ENCODE peak calls at places on chromosomes 11 and 22, in seven cellular contexts. R is NCI-H1092 treated with DMSO at 0.1 percent for 48 hours, G is T47D, I is HCEC 1CT, Z is astrocyte of the cerebellum, Y is midbrain, P is lung. E is an unnamed sample.

GRCh38 chr22:21760640-21761039 is 25.0 kb upstream of the YPEL1 start:
- DNase-seq in R (no peak), G (no peak), I (peak; percentile 81), Z (peak; percentile 88), Y (no peak), P (no peak), E (no peak)

GRCh38 chr11:100639140-100639539 is 47.9 kb upstream of the ARHGAP42 start:
- DNase-seq in R (no peak), G (no peak), I (peak; percentile 62), Z (peak; percentile 26), Y (peak; percentile 32), P (no peak), E (peak; percentile 31)

GRCh38 chr11:114040706-114041211 is 18.8 kb upstream of the ZBTB16 start:
- DNase-seq in R (no peak), G (no peak), I (peak; percentile 81), Z (peak; percentile 41), Y (no peak), P (no peak), E (peak; percentile 46)

GRCh38 chr11:128658499-128658898 is 35.4 kb upstream of the FLI1 start:
- DNase-seq in R (no peak), G (no peak), I (no peak), Z (no peak), Y (no peak), P (no peak), E (no peak)

GRCh38 chr11:58578635-58579191 is at the start of gene ZFP91:
- DNase-seq in R (peak; percentile 99), G (peak; percentile 80), I (peak; percentile 99), Z (peak; percentile 97), Y (peak; percentile 98), P (peak; percentile 97), E (peak; percentile 98)

GRCh38 chr11:70570693-70571395 is 172.5 kb downstream of the CTTN start:
- DNase-seq in R (no peak), G (no peak), I (no peak), Z (no peak), Y (no peak), P (no peak), E (no peak)

GRCh38 chr22:42614312-42615091 is at the start of gene POLDIP3:
- DNase-seq in R (peak; percentile 97), G (peak; percentile 81), I (peak; percentile 97), Z (peak; percentile 97), Y (peak; percentile 99), P (peak; percentile 99), E (peak; percentile 99)

GRCh38 chr11:119167933-119168332 is 592 bp upstream of the NLRX1 start:
- DNase-seq in R (no peak), G (no peak), I (no peak), Z (no peak), Y (no peak), P (no peak), E (peak; percentile 65)

GRCh38 chr11:4436424-4436823 is 12.7 kb upstream of the OR52K2 start:
- DNase-seq in R (no peak), G (no peak), I (no peak), Z (no peak), Y (no peak), P (no peak), E (no peak)

GRCh38 chr11:70281114-70281729 is 10.7 kb downstream of the PPFIA1 start:
- DNase-seq in R (no peak), G (no peak), I (peak; percentile 18), Z (peak; percentile 16), Y (peak; percentile 37), P (no peak), E (no peak)

GRCh38 chr22:31871475-31871874 is 72.9 kb upstream of the YWHAH start:
- DNase-seq in R (no peak), G (no peak), I (no peak), Z (no peak), Y (no peak), P (no peak), E (no peak)

GRCh38 chr22:29479417-29480261 is at the start of gene NEFH:
- DNase-seq in R (peak; percentile 21), G (peak; percentile 32), I (no peak), Z (no peak), Y (no peak), P (no peak), E (no peak)

GRCh38 chr11:106391771-106392412 is 314.4 kb downstream of the AASDHPPT start:
- DNase-seq in R (no peak), G (no peak), I (peak; percentile 79), Z (peak; percentile 45), Y (no peak), P (no peak), E (no peak)

GRCh38 chr11:84322211-84322610 is 1036.0 kb upstream of the CCDC90B start:
- DNase-seq in R (no peak), G (no peak), I (no peak), Z (no peak), Y (no peak), P (no peak), E (no peak)

GRCh38 chr11:11501546-11502274 is 120.1 kb downstream of the GALNT18 start:
- DNase-seq in R (peak; percentile 42), G (no peak), I (no peak), Z (no peak), Y (no peak), P (no peak), E (no peak)

GRCh38 chr11:129731316-129731715 is 84.3 kb upstream of the TMEM45B start:
- DNase-seq in R (no peak), G (no peak), I (no peak), Z (no peak), Y (no peak), P (no peak), E (no peak)

GRCh38 chr11:17574141-17574798 is 27.2 kb downstream of the OTOG start:
- DNase-seq in R (no peak), G (no peak), I (no peak), Z (no peak), Y (no peak), P (no peak), E (no peak)

GRCh38 chr11:1181420-1181819 is 23.7 kb downstream of the MUC5AC start:
- DNase-seq in R (no peak), G (no peak), I (no peak), Z (no peak), Y (no peak), P (no peak), E (no peak)

GRCh38 chr11:33709471-33709870 is 8.8 kb upstream of the C11orf91 start:
- DNase-seq in R (no peak), G (no peak), I (no peak), Z (no peak), Y (no peak), P (no peak), E (no peak)

GRCh38 chr11:945986-946385 is 20.3 kb downstream of the AP2A2 start:
- DNase-seq in R (no peak), G (no peak), I (no peak), Z (no peak), Y (peak; percentile 62), P (no peak), E (no peak)

GRCh38 chr22:20354238-20354975 is 34.5 kb upstream of the DGCR6L start:
- DNase-seq in R (no peak), G (no peak), I (no peak), Z (no peak), Y (no peak), P (no peak), E (no peak)

GRCh38 chr11:96242191-96242845 is 100.7 kb downstream of the MAML2 start:
- DNase-seq in R (no peak), G (no peak), I (no peak), Z (no peak), Y (no peak), P (no peak), E (no peak)

GRCh38 chr11:100152751-100153150 is 534.3 kb upstream of the ARHGAP42 start:
- DNase-seq in R (no peak), G (no peak), I (no peak), Z (no peak), Y (no peak), P (no peak), E (no peak)

GRCh38 chr11:126716456-126717083 is 284.0 kb downstream of the KIRREL3 start:
- DNase-seq in R (peak; percentile 53), G (peak; percentile 50), I (no peak), Z (peak; percentile 19), Y (peak; percentile 70), P (peak; percentile 41), E (peak; percentile 67)

GRCh38 chr11:68950268-68950667 is 30.5 kb downstream of the MRGPRD start:
- DNase-seq in R (no peak), G (peak; percentile 78), I (peak; percentile 28), Z (no peak), Y (no peak), P (no peak), E (no peak)

GRCh38 chr11:12628322-12628721 is 45.9 kb upstream of the TEAD1 start:
- DNase-seq in R (no peak), G (no peak), I (no peak), Z (no peak), Y (no peak), P (no peak), E (no peak)

GRCh38 chr11:19242184-19242932 is 1.6 kb upstream of the E2F8 start:
- DNase-seq in R (no peak), G (no peak), I (no peak), Z (no peak), Y (no peak), P (no peak), E (no peak)

GRCh38 chr22:20751185-20751851 is 22.6 kb upstream of the SERPIND1 start:
- DNase-seq in R (peak; percentile 96), G (no peak), I (no peak), Z (no peak), Y (no peak), P (no peak), E (no peak)

GRCh38 chr11:109970516-109971183 is 122.5 kb upstream of the ZC3H12C start:
- DNase-seq in R (no peak), G (no peak), I (no peak), Z (no peak), Y (no peak), P (no peak), E (no peak)

GRCh38 chr11:130209128-130209932 is 49.7 kb downstream of the ST14 start:
- DNase-seq in R (no peak), G (no peak), I (no peak), Z (no peak), Y (no peak), P (peak; percentile 23), E (peak; percentile 24)

GRCh38 chr11:765025-765801 is 12.1 kb downstream of the GATD1 start:
- DNase-seq in R (no peak), G (peak; percentile 45), I (peak; percentile 33), Z (no peak), Y (peak; percentile 49), P (no peak), E (peak; percentile 63)

GRCh38 chr11:121152764-121153163 is 51.7 kb downstream of the TECTA start:
- DNase-seq in R (no peak), G (no peak), I (no peak), Z (no peak), Y (no peak), P (no peak), E (no peak)

GRCh38 chr22:44837481-44837880 is 85.1 kb downstream of the ARHGAP8 start:
- DNase-seq in R (no peak), G (no peak), I (no peak), Z (no peak), Y (no peak), P (no peak), E (no peak)

GRCh38 chr11:71322861-71323582 is 70.6 kb upstream of the SHANK2 start:
- DNase-seq in R (no peak), G (no peak), I (no peak), Z (no peak), Y (no peak), P (no peak), E (no peak)

GRCh38 chr11:103779054-103779453 is 257.4 kb upstream of the DDI1 start:
- DNase-seq in R (no peak), G (no peak), I (no peak), Z (peak; percentile 54), Y (no peak), P (no peak), E (no peak)